ENCODE peak calls at places on chromosomes 16 and 17, in four cellular contexts. U, J, H and L are unnamed samples.

GRCh38 chr16:77336637-77337036 is 98.2 kb downstream of the ADAMTS18 start:
- DNase-seq in U (no peak), J (no peak), H (no peak), L (no peak)

GRCh38 chr16:81920498-81920897 is 90.8 kb downstream of the SDR42E1 start:
- DNase-seq in U (no peak), J (no peak), H (no peak), L (no peak)

GRCh38 chr16:67311607-67312449 is 14.7 kb downstream of the KCTD19 start:
- DNase-seq in U (no peak), J (peak), H (no peak), L (no peak)

GRCh38 chr17:40344321-40345160 is 20.0 kb downstream of the GJD3 start:
- DNase-seq in U (no peak), J (no peak), H (no peak), L (no peak)

GRCh38 chr17:79301469-79301868 is 226.8 kb downstream of the ENGASE start:
- DNase-seq in U (no peak), J (no peak), H (no peak), L (no peak)

GRCh38 chr16:57757326-57757786 is 21.8 kb downstream of the KATNB1 start:
- DNase-seq in U (peak), J (peak), H (no peak), L (peak)

GRCh38 chr17:19727466-19728113 is 11.2 kb upstream of the SLC47A2 start:
- DNase-seq in U (no peak), J (peak), H (no peak), L (peak)

GRCh38 chr17:3935140-3935542 is 18.9 kb upstream of the P2RX1 start:
- DNase-seq in U (no peak), J (peak), H (peak), L (no peak)

GRCh38 chr17:58328195-58329034 is at the start of gene TSPOAP1:
- DNase-seq in U (peak), J (no peak), H (no peak), L (no peak)

GRCh38 chr16:30458561-30459394 is 13.1 kb upstream of the SEPHS2 start:
- DNase-seq in U (peak), J (no peak), H (no peak), L (no peak)

GRCh38 chr16:89324056-89325010 is 106.8 kb downstream of the ZNF778 start:
- DNase-seq in U (no peak), J (no peak), H (no peak), L (peak)

GRCh38 chr16:68235882-68236803 is at the start of gene ESRP2:
- DNase-seq in U (peak), J (no peak), H (no peak), L (peak)

GRCh38 chr17:30782206-30782605 is 42.3 kb downstream of the CRLF3 start:
- DNase-seq in U (no peak), J (peak), H (no peak), L (no peak)

GRCh38 chr17:58586009-58586408 is 71.6 kb upstream of the MTMR4 start:
- DNase-seq in U (no peak), J (peak), H (no peak), L (no peak)

GRCh38 chr17:282000-282911 is 70.4 kb downstream of the RPH3AL start:
- DNase-seq in U (no peak), J (peak), H (no peak), L (peak)

GRCh38 chr17:42853004-42853403 is 2.0 kb downstream of the AOC3 start:
- DNase-seq in U (no peak), J (no peak), H (no peak), L (no peak)

GRCh38 chr17:42849451-42850157 is 1.4 kb upstream of the AOC3 start:
- DNase-seq in U (no peak), J (no peak), H (no peak), L (no peak)

GRCh38 chr17:42849031-42849430 is 2.0 kb upstream of the AOC3 start:
- DNase-seq in U (no peak), J (no peak), H (no peak), L (no peak)

GRCh38 chr17:42852351-42852750 is 1.4 kb downstream of the AOC3 start:
- DNase-seq in U (no peak), J (no peak), H (no peak), L (no peak)

DNA sequence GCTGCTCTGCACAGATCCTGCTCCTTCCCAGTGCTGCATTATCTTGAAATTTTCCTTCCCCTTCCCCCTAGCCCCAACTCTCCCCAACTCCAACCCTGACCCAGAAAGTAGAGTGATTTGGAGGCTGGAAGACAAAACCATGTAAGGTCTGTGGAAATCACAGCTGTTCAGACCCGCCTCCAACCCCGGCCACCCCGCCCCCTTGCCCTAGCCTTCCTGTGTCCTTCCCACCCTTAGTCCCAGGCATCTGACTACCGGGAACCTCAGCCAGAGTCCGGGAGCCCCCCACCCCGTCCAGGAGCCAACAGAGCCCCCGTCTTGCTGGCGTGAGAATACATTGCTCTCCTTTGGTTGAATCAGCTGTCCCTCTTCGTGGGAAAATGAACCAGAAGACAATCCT is at the start of gene AOC3:
- DNase-seq in U (no peak), J (no peak), H (no peak), L (no peak)
- H3K4me3 ChIP-seq in U (no peak), J (peak), H (no peak), L (no peak)

GRCh38 chr17:75753193-75753513 is 11.8 kb downstream of the GALK1 start:
- DNase-seq in U (no peak), J (no peak), H (no peak), L (no peak)

GRCh38 chr17:75755205-75755901 is 9.6 kb downstream of the GALK1 start:
- DNase-seq in U (no peak), J (no peak), H (no peak), L (no peak)

GRCh38 chr17:75752405-75753192 is 12.4 kb downstream of the GALK1 start:
- DNase-seq in U (no peak), J (no peak), H (no peak), L (no peak)

GRCh38 chr17:75754378-75755204 is 10.4 kb downstream of the GALK1 start:
- DNase-seq in U (no peak), J (no peak), H (no peak), L (no peak)

GRCh38 chr17:75753514-75754377 is 11.2 kb downstream of the GALK1 start:
- DNase-seq in U (peak), J (peak), H (no peak), L (peak)
- H3K4me3 ChIP-seq in U (peak), J (peak), H (peak), L (peak)

DNA sequence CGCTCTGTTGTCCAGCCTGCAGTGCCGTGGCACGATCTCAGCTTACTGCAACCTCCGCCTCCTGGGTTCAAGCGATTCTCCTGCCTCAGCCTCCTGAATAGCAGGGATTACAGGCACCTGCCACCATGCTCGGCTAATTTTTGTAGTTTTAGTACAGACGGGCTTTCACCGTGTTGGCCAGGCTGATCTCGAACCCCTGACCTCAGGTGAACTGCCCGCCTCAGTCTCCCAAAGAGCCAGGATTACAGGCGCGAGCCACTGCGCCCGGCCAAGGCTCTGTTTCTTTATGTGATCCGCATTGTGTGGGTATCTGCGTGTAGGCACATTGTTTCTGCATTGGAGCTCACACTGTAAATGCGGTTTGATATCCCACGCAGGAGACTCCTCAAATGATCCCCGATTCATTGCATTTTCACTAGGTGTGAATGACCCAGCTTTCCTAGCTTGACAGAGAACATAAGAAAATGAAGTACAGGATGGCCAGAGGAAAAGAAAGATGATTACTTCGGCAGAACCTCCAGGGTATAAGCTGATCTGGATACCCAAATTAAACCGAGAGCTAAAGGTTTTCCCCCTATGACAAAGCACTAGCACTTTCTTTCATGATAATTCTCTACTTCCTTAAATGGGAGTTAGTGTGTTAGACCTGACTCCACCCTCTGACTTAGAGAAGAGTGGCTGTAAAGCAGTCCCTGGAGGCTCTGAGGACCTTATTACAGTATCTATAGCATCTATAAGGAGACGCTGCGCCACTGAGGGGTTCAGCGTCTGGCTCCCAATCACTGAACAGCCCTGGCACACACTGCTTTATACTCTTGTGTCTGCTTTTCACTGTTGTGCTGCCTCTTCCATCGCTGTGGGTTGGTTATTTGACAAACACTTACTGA is 17.3 kb downstream of the COTL1 start:
- DNase-seq in U (no peak), J (peak), H (no peak), L (no peak)
- H3K4me3 ChIP-seq in U (peak), J (peak), H (no peak), L (no peak)

GRCh38 chr16:74123195-74123594 is 173.4 kb upstream of the PSMD7 start:
- DNase-seq in U (no peak), J (no peak), H (no peak), L (no peak)
- H3K4me3 ChIP-seq in U (no peak), J (no peak), H (no peak), L (no peak)

DNA sequence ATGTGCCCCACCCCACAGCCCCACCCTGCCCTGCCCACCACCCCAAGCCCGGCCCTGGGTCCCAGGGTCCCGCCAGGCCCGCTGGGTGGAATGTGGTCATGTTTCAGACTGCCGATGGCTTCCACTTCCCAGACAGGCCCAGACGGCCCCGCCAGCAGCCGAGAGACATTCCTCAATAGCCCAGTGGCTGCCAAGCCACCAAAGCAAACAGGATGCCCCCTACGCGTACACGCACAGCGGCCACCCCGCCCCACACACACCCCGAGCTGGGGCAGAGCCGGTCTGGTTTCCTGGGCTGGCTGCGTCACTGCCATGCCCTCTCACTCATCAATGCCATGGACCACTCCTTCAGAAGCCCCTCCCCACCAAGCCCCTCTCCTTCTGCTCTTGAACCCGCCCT is 1.2 kb upstream of the KRT17 start:
- DNase-seq in U (no peak), J (no peak), H (no peak), L (no peak)
- H3K4me3 ChIP-seq in U (no peak), J (no peak), H (no peak), L (no peak)

DNA sequence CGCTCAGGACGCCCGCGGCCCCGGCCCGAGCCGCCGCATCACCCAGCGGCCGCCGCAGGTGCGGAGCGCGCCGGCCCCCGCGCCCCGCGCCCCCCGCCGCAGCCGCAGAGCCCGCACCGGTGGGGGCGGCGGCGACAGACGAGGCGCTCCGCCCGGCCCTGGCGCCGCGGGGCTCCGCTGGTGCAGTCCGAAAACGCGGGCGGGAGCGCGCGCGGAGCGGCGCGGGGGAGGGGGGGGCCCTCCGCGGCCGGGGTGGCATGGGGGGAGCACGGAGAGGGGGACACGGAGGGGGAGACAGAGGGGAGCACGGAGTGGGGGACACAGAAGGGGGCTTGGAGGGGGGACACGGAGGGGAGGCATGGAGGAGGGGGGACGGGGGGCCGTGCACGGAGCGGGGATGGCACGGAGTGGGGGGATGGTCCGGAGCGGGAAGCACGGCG is at the start of gene AATK:
- DNase-seq in U (no peak), J (peak), H (no peak), L (no peak)
- H3K4me3 ChIP-seq in U (peak), J (no peak), H (peak), L (peak)

GRCh38 chr16:4401510-4401909 is 14.9 kb downstream of the CORO7 start:
- DNase-seq in U (no peak), J (no peak), H (no peak), L (no peak)

GRCh38 chr16:4403133-4403949 is 13.1 kb downstream of the CORO7 start:
- DNase-seq in U (no peak), J (no peak), H (no peak), L (no peak)

GRCh38 chr16:4404247-4404966 is 12.0 kb downstream of the CORO7 start:
- DNase-seq in U (no peak), J (peak), H (no peak), L (no peak)

GRCh38 chr16:4401094-4401501 is 15.3 kb downstream of the CORO7 start:
- DNase-seq in U (no peak), J (no peak), H (no peak), L (no peak)

DNA sequence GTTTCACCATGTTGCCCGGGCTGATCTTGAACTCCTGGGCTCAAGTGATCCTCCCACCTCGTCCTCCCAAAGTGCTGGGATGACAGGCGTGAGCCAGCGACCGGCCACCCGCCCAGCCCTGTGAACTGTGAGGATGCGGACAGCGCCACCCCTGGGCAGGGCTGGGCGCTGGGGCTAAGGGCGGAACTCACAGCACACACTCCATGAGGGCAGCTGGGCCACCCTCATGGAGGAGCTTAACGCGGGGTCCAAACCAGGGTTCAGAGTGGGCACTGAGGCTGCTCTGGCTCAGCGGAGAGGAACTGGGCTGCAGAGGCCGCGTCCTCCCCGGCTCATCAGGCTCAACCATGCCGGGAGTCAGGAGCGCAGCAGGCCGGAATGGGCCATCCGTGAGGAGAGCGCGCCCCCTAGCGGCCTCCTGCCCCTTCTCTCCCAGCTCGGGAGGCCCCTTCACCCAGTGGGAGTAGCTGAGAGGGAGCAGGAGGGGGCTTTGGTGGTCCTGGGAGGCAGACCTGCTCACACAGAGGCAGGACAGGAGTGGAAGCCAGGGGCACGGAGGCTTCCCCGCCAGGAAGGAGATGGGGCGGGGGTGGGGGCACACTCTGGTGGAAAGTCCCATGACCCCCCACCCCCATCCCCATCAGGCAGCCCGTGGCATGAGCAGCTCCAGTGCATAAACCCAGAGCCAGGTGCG is 13.8 kb downstream of the CORO7 start:
- DNase-seq in U (peak), J (peak), H (no peak), L (peak)
- H3K4me3 ChIP-seq in U (no peak), J (no peak), H (no peak), L (no peak)

DNA sequence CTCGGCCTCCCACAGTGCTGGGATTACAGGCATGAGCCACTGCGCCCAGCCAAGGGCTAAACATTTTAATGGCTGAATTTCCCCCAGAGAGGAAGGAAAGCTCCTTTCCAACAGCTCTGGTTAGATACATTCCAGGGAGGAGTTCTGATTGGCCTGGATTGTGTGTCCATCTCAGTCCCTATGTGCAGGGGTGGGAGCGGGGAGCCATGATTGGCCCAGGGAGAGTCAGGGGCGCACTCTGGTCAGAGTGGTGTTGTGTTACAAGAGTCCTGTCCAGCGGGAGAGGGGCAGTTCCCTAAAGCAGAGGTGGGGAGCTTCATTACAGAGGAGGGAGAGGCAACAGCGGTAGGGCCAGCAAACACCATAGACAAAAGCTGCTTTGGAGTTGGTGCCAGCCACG is 75.0 kb downstream of the RAP1GAP2 start:
- DNase-seq in U (no peak), J (no peak), H (peak), L (no peak)
- H3K4me3 ChIP-seq in U (no peak), J (no peak), H (no peak), L (no peak)

DNA sequence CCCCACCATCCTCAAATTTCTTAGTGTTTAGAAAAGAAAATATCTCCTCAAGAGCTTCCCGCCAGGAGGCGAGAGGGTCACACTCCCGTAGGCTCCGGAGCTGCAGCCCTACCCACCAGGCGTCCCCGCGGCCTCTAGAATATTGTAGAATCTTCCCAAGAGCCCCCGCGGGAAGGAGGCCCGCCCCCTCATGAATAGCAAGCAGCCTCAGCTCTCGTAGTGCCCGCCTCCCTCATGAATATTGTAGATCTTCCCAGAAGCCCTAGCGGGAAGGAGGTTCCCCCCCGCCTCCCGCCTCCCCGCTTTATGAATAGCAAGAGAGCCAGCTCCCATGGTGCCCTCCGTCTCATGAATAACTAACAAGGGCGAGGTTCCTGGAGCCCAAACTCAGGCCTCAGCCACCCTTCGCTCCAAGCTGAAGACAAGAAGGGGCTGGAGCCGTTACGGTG is at the start of gene FBXO47:
- DNase-seq in U (peak), J (peak), H (peak), L (peak)
- H3K4me3 ChIP-seq in U (peak), J (peak), H (peak), L (peak)